ENCODE peak calls at places on chromosomes 13 and 19, in ten cellular contexts. O is IMR-90, V is psoas muscle, S is left lung, Y is fibroblast of lung, H is hepatocyte, T is neural progenitor cell, G is heart left ventricle, Q is A549, W is BE2C. E is an unnamed sample.

GRCh38 chr13:28451482-28452217 is 43.3 kb downstream of the FLT1 start:
- DNase-seq in H (no peak), T (peak), V (peak), S (no peak), O (no peak), Q (no peak), W (no peak), G (no peak), Y (peak), E (peak)

GRCh38 chr19:32232449-32232848 is 113.0 kb upstream of the ZNF507 start:
- DNase-seq in H (no peak), V (no peak), Y (no peak), T (no peak), W (no peak), Q (no peak), S (no peak), O (no peak), G (no peak), E (no peak)

GRCh38 chr13:31282741-31283455 is 83.1 kb downstream of the B3GLCT start:
- DNase-seq in Y (no peak), V (no peak), Q (no peak), O (no peak), W (no peak), T (no peak), S (no peak), H (no peak), G (no peak), E (peak)

GRCh38 chr19:37172368-37173366 is at the start of gene ZNF585A:
- DNase-seq in W (peak), O (peak), T (peak), V (peak), Y (peak), Q (peak), H (peak), G (peak), S (peak), E (peak)

GRCh38 chr13:58843071-58843470 is 1211.5 kb downstream of the PCDH17 start:
- DNase-seq in Q (no peak), Y (no peak), O (no peak), H (no peak), T (no peak), W (no peak), S (no peak), V (no peak), G (no peak), E (no peak)

GRCh38 chr13:71522976-71523517 is 344.0 kb downstream of the DACH1 start:
- DNase-seq in V (no peak), W (no peak), H (no peak), G (no peak), O (no peak), Y (no peak), T (no peak), S (no peak), Q (no peak), E (no peak)

GRCh38 chr19:5022066-5022860 is 53.4 kb downstream of the KDM4B start:
- DNase-seq in T (no peak), Y (no peak), G (no peak), Q (no peak), W (no peak), V (no peak), O (no peak), H (no peak), S (no peak), E (no peak)

GRCh38 chr13:110341445-110342247 is 34.6 kb downstream of the COL4A2 start:
- DNase-seq in H (no peak), Q (no peak), Y (peak), V (no peak), G (peak), W (no peak), O (peak), S (no peak), T (no peak), E (peak)

GRCh38 chr13:21118180-21118579 is 56.8 kb upstream of the LATS2 start:
- DNase-seq in V (no peak), W (no peak), G (no peak), Y (no peak), S (no peak), T (no peak), O (no peak), H (no peak), Q (no peak), E (no peak)

GRCh38 chr19:45767410-45767880 is 1.6 kb downstream of the SIX5 start:
- DNase-seq in S (peak), V (peak), O (peak), T (peak), Y (peak), Q (peak), H (peak), W (no peak), G (peak), E (peak)

GRCh38 chr13:75124415-75124814 is 357.6 kb downstream of the TBC1D4 start:
- DNase-seq in V (no peak), Q (no peak), G (no peak), Y (no peak), S (no peak), W (no peak), H (no peak), T (no peak), O (no peak), E (no peak)

GRCh38 chr13:30314562-30314961 is 7.2 kb upstream of the KATNAL1 start:
- DNase-seq in Y (no peak), T (no peak), Q (no peak), S (no peak), O (no peak), G (no peak), H (no peak), V (no peak), W (no peak), E (no peak)

GRCh38 chr13:33624253-33624652 is 193.7 kb upstream of the RFC3 start:
- DNase-seq in O (no peak), T (no peak), S (no peak), H (no peak), V (no peak), Q (no peak), W (no peak), G (no peak), Y (no peak), E (no peak)

GRCh38 chr19:6023085-6023682 is 45.2 kb upstream of the RANBP3 start:
- DNase-seq in H (no peak), Q (no peak), W (no peak), S (peak), T (no peak), G (no peak), Y (peak), V (peak), O (peak), E (peak)

GRCh38 chr13:36887758-36888521 is 32.1 kb downstream of the SMAD9 start:
- DNase-seq in S (no peak), W (no peak), H (no peak), T (peak), O (no peak), Q (no peak), V (no peak), Y (no peak), G (no peak), E (no peak)

GRCh38 chr19:844300-844971 is 3.6 kb downstream of the PRTN3 start:
- DNase-seq in W (no peak), Y (no peak), Q (no peak), T (peak), H (no peak), S (no peak), O (no peak), V (peak), G (no peak), E (no peak)

GRCh38 chr13:98742961-98743360 is 9.5 kb downstream of the SLC15A1 start:
- DNase-seq in T (no peak), V (no peak), O (no peak), G (no peak), H (no peak), W (no peak), Y (no peak), Q (no peak), S (no peak), E (no peak)

GRCh38 chr13:106561551-106562170 is 6.3 kb downstream of the ARGLU1 start:
- DNase-seq in S (no peak), H (peak), Q (no peak), O (peak), V (no peak), G (peak), T (peak), W (no peak), Y (no peak), E (peak)

GRCh38 chr13:24127116-24127631 is 33.3 kb upstream of the SPATA13 start:
- DNase-seq in S (no peak), W (no peak), H (peak), O (peak), V (no peak), G (no peak), T (no peak), Y (no peak), Q (no peak), E (no peak)

GRCh38 chr13:94784066-94784465 is 71.7 kb upstream of the SOX21 start:
- DNase-seq in Y (no peak), T (no peak), S (no peak), V (no peak), W (no peak), H (no peak), Q (no peak), G (no peak), O (peak), E (peak)

GRCh38 chr19:51664997-51665396 is 18.4 kb upstream of the SIGLEC14 start:
- DNase-seq in G (no peak), H (no peak), W (no peak), S (no peak), Y (peak), Q (no peak), O (no peak), V (no peak), T (no peak), E (no peak)

GRCh38 chr19:44653977-44654784 is 10.5 kb downstream of the PVR start:
- DNase-seq in S (peak), O (peak), Q (peak), W (peak), Y (peak), V (peak), H (peak), G (peak), T (peak), E (peak)

GRCh38 chr13:78679329-78679728 is 20.4 kb upstream of the OBI1 start:
- DNase-seq in Q (no peak), T (no peak), Y (no peak), S (no peak), G (no peak), O (no peak), W (no peak), H (no peak), V (no peak), E (no peak)

GRCh38 chr19:21698215-21698614 is 69.2 kb downstream of the ZNF100 start:
- DNase-seq in G (no peak), Y (peak), W (no peak), S (no peak), V (no peak), O (peak), T (peak), Q (no peak), H (peak), E (peak)

GRCh38 chr19:38663957-38664502 is 16.6 kb downstream of the ACTN4 start:
- DNase-seq in H (no peak), O (no peak), V (peak), W (no peak), S (no peak), G (peak), Y (no peak), Q (no peak), T (no peak), E (no peak)

GRCh38 chr19:45370410-45371204 is at the start of gene ERCC2:
- DNase-seq in G (peak), Q (peak), W (peak), V (peak), Y (peak), T (peak), O (peak), H (peak), S (peak), E (peak)

GRCh38 chr19:19704836-19705235 is 28.1 kb downstream of the ZNF14 start:
- DNase-seq in O (no peak), Y (no peak), G (no peak), W (no peak), H (no peak), Q (no peak), S (no peak), V (no peak), T (no peak), E (no peak)

GRCh38 chr13:40377783-40378182 is 288.7 kb downstream of the FOXO1 start:
- DNase-seq in W (no peak), V (no peak), Q (no peak), G (no peak), H (no peak), T (no peak), O (no peak), Y (peak), S (no peak), E (peak)

GRCh38 chr13:42574435-42575311 is 721 bp downstream of the TNFSF11 start:
- DNase-seq in G (no peak), O (no peak), S (peak), Q (no peak), T (peak), Y (no peak), W (no peak), H (peak), V (no peak), E (no peak)

GRCh38 chr13:27450921-27451461 is 627 bp upstream of the MTIF3 start:
- DNase-seq in H (peak), V (peak), Q (no peak), W (peak), G (peak), S (peak), O (peak), Y (peak), T (peak), E (peak)

GRCh38 chr19:3369337-3370213 is 3.2 kb downstream of the NFIC start:
- DNase-seq in Q (no peak), G (peak), W (no peak), S (peak), T (peak), V (peak), Y (peak), O (peak), H (peak), E (peak)

GRCh38 chr19:49340865-49341718 is 5.9 kb downstream of the CD37 start:
- DNase-seq in Y (no peak), Q (no peak), H (no peak), G (no peak), S (peak), V (no peak), W (no peak), O (no peak), T (no peak), E (no peak)

GRCh38 chr19:13082192-13083007 is 20.3 kb downstream of the LYL1 start:
- DNase-seq in Y (peak), Q (peak), T (peak), W (peak), H (peak), G (no peak), S (no peak), O (peak), V (no peak), E (peak)

GRCh38 chr13:35780613-35781012 is 304.1 kb upstream of the MAB21L1 start:
- DNase-seq in Q (no peak), G (no peak), W (no peak), T (no peak), S (no peak), O (no peak), Y (no peak), V (no peak), H (no peak), E (no peak)

GRCh38 chr19:29815231-29815630 is 3.4 kb downstream of the CCNE1 start:
- DNase-seq in S (no peak), T (no peak), Q (no peak), V (peak), O (no peak), H (no peak), G (no peak), W (no peak), Y (no peak), E (no peak)

GRCh38 chr13:60410299-60410698 is 13.3 kb downstream of the TDRD3 start:
- DNase-seq in W (no peak), V (no peak), T (no peak), G (no peak), Q (no peak), H (no peak), S (no peak), O (no peak), Y (no peak), E (no peak)

GRCh38 chr13:78024996-78025395 is 106.4 kb upstream of the EDNRB start:
- DNase-seq in T (no peak), Q (no peak), W (no peak), Y (peak), G (no peak), V (no peak), H (no peak), S (no peak), O (no peak), E (peak)

GRCh38 chr19:16470911-16471811 is 609 bp downstream of the EPS15L1 start:
- DNase-seq in G (no peak), T (peak), Y (peak), W (peak), H (peak), S (no peak), Q (no peak), O (peak), V (peak), E (peak)

GRCh38 chr19:16467581-16467980 is 4.2 kb downstream of the EPS15L1 start:
- DNase-seq in O (no peak), V (peak), W (no peak), S (no peak), Y (no peak), Q (no peak), G (peak), T (no peak), H (no peak), E (no peak)

GRCh38 chr19:16472992-16473391 is 1.2 kb upstream of the EPS15L1 start:
- DNase-seq in H (no peak), O (no peak), Y (no peak), V (no peak), Q (no peak), S (no peak), T (no peak), W (no peak), G (no peak), E (no peak)

GRCh38 chr19:16473875-16474397 is 2.2 kb upstream of the EPS15L1 start:
- DNase-seq in S (no peak), O (no peak), Y (no peak), Q (no peak), H (no peak), W (no peak), V (no peak), G (no peak), T (no peak), E (no peak)

DNA sequence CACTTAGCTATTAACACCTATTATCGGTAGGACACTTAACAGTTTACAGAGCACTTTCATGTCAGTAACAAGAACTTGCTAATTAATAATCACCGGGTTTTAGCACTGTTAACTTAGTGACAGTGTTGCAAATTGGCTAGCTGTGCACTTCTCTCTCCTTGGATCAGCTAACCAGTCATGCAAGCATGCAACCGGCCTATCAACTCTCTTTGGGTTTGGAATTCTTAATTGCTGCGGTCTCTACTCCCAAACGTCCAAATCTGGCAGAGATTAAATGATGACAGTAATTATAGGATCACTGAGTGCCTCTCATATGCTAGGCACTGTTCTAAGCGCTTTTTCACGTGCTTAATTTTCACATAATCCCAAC is 1.2 kb downstream of the EPS15L1 start:
- DNase-seq in V (no peak), O (no peak), G (no peak), Q (no peak), S (no peak), H (no peak), Y (no peak), T (no peak), W (no peak), E (no peak)
- H3K4me3 ChIP-seq in V (peak), O (peak), G (peak), Q (peak), S (peak), H (peak), Y (peak), T (peak), W (peak), E (peak)

GRCh38 chr13:49311816-49312215 is 64.1 kb downstream of the CDADC1 start:
- DNase-seq in W (no peak), O (no peak), G (no peak), S (no peak), Q (no peak), V (no peak), T (no peak), Y (no peak), H (no peak), E (no peak)

GRCh38 chr13:49308977-49309408 is 61.3 kb downstream of the CDADC1 start:
- DNase-seq in S (peak), G (no peak), H (no peak), Y (peak), V (peak), O (peak), Q (no peak), W (no peak), T (no peak), E (no peak)

GRCh38 chr13:49308104-49308875 is 60.6 kb downstream of the CDADC1 start:
- DNase-seq in G (peak), O (peak), W (no peak), Q (no peak), H (peak), S (peak), Y (peak), T (no peak), V (peak), E (peak)

GRCh38 chr13:49307365-49307764 is 59.6 kb downstream of the CDADC1 start:
- DNase-seq in W (no peak), Q (no peak), G (no peak), Y (no peak), V (peak), O (no peak), T (no peak), H (no peak), S (no peak), E (no peak)

DNA sequence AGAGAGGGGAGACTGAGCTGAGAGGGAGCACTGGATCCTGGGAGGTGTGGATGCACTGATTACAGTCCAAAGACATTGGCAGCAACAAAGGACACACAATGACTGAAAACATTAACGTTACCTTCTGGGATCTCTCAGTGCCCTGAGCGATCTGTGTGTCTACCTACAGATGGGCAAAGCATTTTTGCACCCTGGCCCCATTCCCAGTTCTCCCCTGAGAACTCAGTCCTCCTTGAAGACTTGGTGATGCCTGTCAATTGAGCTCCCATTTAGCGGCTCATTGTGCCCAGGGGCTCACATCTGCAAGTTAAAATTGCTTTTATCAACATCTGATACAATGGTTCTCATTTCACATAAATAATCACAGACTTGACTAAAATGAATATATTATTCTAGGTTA is 62.5 kb downstream of the CDADC1 start:
- DNase-seq in W (no peak), H (no peak), S (no peak), T (no peak), O (no peak), G (no peak), Q (no peak), V (no peak), Y (no peak), E (no peak)
- TF ChIP-seq CTCF in W (no peak), H (no peak), S (no peak), T (no peak), O (no peak), G (no peak), Q (no peak), V (no peak), Y (no peak), E (no peak)

GRCh38 chr19:42270346-42271044 is 1.4 kb downstream of the CIC start:
- DNase-seq in Y (peak), V (peak), W (no peak), G (peak), H (no peak), Q (no peak), O (no peak), S (peak), T (no peak), E (peak)
- H3K4me3 ChIP-seq in Y (peak), V (peak), W (peak), G (peak), H (peak), Q (peak), O (peak), S (peak), T (peak), E (peak)

GRCh38 chr19:35177377-35178274 is 23.1 kb downstream of the FXYD5 start:
- DNase-seq in H (no peak), O (no peak), Y (no peak), T (no peak), G (no peak), S (no peak), W (no peak), V (no peak), Q (no peak), E (no peak)

GRCh38 chr19:35176183-35176570 is 21.6 kb downstream of the FXYD5 start:
- DNase-seq in H (no peak), O (no peak), T (no peak), S (no peak), Q (no peak), Y (no peak), V (no peak), G (no peak), W (no peak), E (no peak)

GRCh38 chr19:35171730-35172129 is 17.2 kb downstream of the FXYD5 start:
- DNase-seq in Q (no peak), S (no peak), Y (no peak), H (no peak), W (no peak), V (no peak), O (no peak), G (no peak), T (no peak), E (no peak)

GRCh38 chr19:35170359-35171061 is 16.0 kb downstream of the FXYD5 start:
- DNase-seq in W (no peak), Y (no peak), O (no peak), V (no peak), Q (no peak), H (no peak), G (no peak), T (no peak), S (no peak), E (peak)

DNA sequence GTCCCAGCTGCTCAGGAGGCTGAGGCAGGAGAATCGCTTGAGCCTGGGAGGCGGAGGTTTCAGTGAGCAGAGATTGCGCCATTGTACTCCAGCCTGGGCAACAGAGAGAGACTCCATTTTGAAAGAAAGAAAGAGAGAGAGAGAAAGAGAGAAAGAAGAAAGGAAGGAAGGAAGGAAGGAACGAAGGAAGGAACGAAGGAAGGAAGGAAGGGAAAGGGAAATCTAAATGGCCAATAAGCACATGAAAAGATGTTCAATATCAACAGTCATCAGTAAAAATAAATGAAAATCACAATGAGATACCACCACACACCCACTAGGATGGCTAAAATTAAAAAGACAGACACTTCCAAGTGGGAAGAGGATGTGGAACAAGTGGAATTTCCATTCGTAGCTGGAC is 19.7 kb downstream of the FXYD5 start:
- DNase-seq in G (no peak), S (no peak), Y (no peak), H (no peak), T (no peak), W (no peak), V (no peak), Q (no peak), O (no peak), E (no peak)
- TF ChIP-seq CTCF in G (no peak), S (no peak), Y (no peak), H (no peak), T (no peak), W (no peak), V (no peak), Q (no peak), O (no peak), E (no peak)